ENCODE peak calls at places on chromosomes 11 and 22, in six cellular contexts. H is kidney glomerular epithelial cell; I is ACHN; B is heart left ventricle; A is stimulated activated CD8-positive, alpha-beta memory T cell treated with anti-CD3 and anti-CD28 coated beads, Interleukin-12 subunit alpha, Interleukin-12 subunit beta, amount 100 ng/mL, for 4 hours; K is AG04449. S is an unnamed sample.

GRCh38 chr11:47412152-47412746 is 3.9 kb downstream of the SLC39A13 start:
- DNase-seq in H (no peak), I (peak), B (no peak), K (no peak), A (no peak), S (peak)

GRCh38 chr22:36052505-36052941 is 23.9 kb upstream of the RBFOX2 start:
- DNase-seq in A (no peak), H (peak), B (no peak), I (peak), K (no peak), S (no peak)

GRCh38 chr11:76745561-76746207 is 37.5 kb upstream of the TSKU start:
- DNase-seq in I (no peak), A (no peak), H (no peak), B (no peak), K (no peak), S (no peak)

GRCh38 chr11:123454060-123454651 is 24.1 kb downstream of the GRAMD1B start:
- DNase-seq in K (no peak), H (no peak), B (no peak), I (no peak), A (no peak), S (peak)

GRCh38 chr11:100632970-100633452 is 54.1 kb upstream of the ARHGAP42 start:
- DNase-seq in K (no peak), H (no peak), B (peak), I (no peak), A (no peak), S (no peak)

GRCh38 chr11:70528046-70528793 is 129.9 kb downstream of the CTTN start:
- DNase-seq in H (no peak), I (no peak), K (no peak), A (no peak), B (no peak), S (no peak)

GRCh38 chr11:605286-606129 is 10.2 kb downstream of the IRF7 start:
- DNase-seq in K (no peak), B (no peak), H (no peak), A (no peak), I (no peak), S (no peak)

GRCh38 chr11:1650034-1650917 is 20.7 kb downstream of the KRTAP5-5 start:
- DNase-seq in H (no peak), B (no peak), K (no peak), I (no peak), A (no peak), S (no peak)

GRCh38 chr11:96125400-96125799 is 201.5 kb upstream of the MTMR2 start:
- DNase-seq in H (no peak), I (no peak), A (no peak), K (no peak), B (no peak), S (no peak)

GRCh38 chr11:57311109-57311936 is 13.4 kb downstream of the TNKS1BP1 start:
- DNase-seq in K (peak), H (peak), B (peak), A (peak), I (peak), S (no peak)

GRCh38 chr11:35619030-35619753 is 932 bp downstream of the FJX1 start:
- DNase-seq in H (no peak), B (peak), K (no peak), A (no peak), I (peak), S (no peak)